ENCODE peak calls at places on chromosomes 7 and 10, in five cellular contexts. Y is AG09319, H is NAMALWA, P is myocyte, K is Panc1. S is an unnamed sample.
A peak's percentile ranks its signal among the peaks of the same experiment; 100 is the strongest.

GRCh38 chr7:151452141-151452571 is 12.2 kb upstream of the CRYGN start:
- DNase-seq in H (no peak), Y (no peak), P (no peak), K (no peak), S (no peak)

GRCh38 chr10:69483988-69484387 is 32.7 kb downstream of the TSPAN15 start:
- DNase-seq in P (peak; percentile 74), Y (no peak), H (no peak), K (no peak), S (no peak)

GRCh38 chr7:85770332-85770731 is 583.5 kb upstream of the SEMA3D start:
- DNase-seq in K (no peak), Y (peak; percentile 84), P (no peak), H (no peak), S (no peak)

GRCh38 chr7:3722396-3722846 is 421.4 kb downstream of the SDK1 start:
- DNase-seq in K (no peak), Y (no peak), H (peak; percentile 12), P (peak; percentile 89), S (no peak)

GRCh38 chr7:122225874-122226273 is 78.7 kb downstream of the FEZF1 start:
- DNase-seq in P (no peak), Y (no peak), K (no peak), H (no peak), S (no peak)

GRCh38 chr7:84688671-84689070 is 494.1 kb upstream of the SEMA3A start:
- DNase-seq in K (no peak), P (no peak), H (no peak), Y (no peak), S (no peak)

GRCh38 chr10:98074315-98074911 is 44.0 kb upstream of the CRTAC1 start:
- DNase-seq in P (peak; percentile 43), K (no peak), Y (no peak), H (peak; percentile 26), S (no peak)

GRCh38 chr10:104809288-104810090 is 168.4 kb downstream of the SORCS3 start:
- DNase-seq in P (peak; percentile 43), Y (no peak), K (no peak), H (no peak), S (no peak)

GRCh38 chr10:77030408-77030717 is 607.2 kb downstream of the KCNMA1 start:
- DNase-seq in Y (no peak), H (no peak), K (no peak), P (no peak), S (no peak)

GRCh38 chr10:1733720-1734119 is 3.6 kb downstream of the ADARB2 start:
- DNase-seq in P (no peak), H (no peak), Y (no peak), K (no peak), S (peak; percentile 37)

GRCh38 chr10:52256832-52257691 is 57.0 kb upstream of the DKK1 start:
- DNase-seq in K (no peak), P (no peak), Y (no peak), H (no peak), S (no peak)

GRCh38 chr7:157047148-157047547 is 36.7 kb upstream of the MNX1 start:
- DNase-seq in H (no peak), P (no peak), Y (no peak), K (no peak), S (no peak)

GRCh38 chr7:43077285-43077684 is 35.2 kb upstream of the HECW1 start:
- DNase-seq in H (no peak), K (no peak), P (no peak), Y (no peak), S (no peak)

GRCh38 chr7:30690011-30690410 is 7.8 kb upstream of the CRHR2 start:
- DNase-seq in Y (no peak), K (no peak), H (no peak), P (no peak), S (no peak)

GRCh38 chr10:113221756-113222168 is 271.7 kb downstream of the TCF7L2 start:
- DNase-seq in P (no peak), K (no peak), H (no peak), Y (no peak), S (no peak)

GRCh38 chr7:27339478-27339877 is 96.9 kb downstream of the EVX1 start:
- DNase-seq in P (no peak), H (peak; percentile 18), Y (no peak), K (no peak), S (no peak)

GRCh38 chr10:12622691-12623090 is 273.3 kb downstream of the CAMK1D start:
- DNase-seq in P (no peak), K (no peak), H (no peak), Y (no peak), S (no peak)

GRCh38 chr10:63236113-63236935 is 103.2 kb downstream of the NRBF2 start:
- DNase-seq in P (peak; percentile 74), Y (peak; percentile 60), K (peak; percentile 86), H (peak; percentile 66), S (no peak)

GRCh38 chr10:91672021-91672608 is 39.2 kb upstream of the PPP1R3C start:
- DNase-seq in H (no peak), Y (no peak), P (peak; percentile 86), K (no peak), S (no peak)

GRCh38 chr7:129354428-129355157 is 79.6 kb upstream of the STRIP2 start:
- DNase-seq in K (no peak), P (no peak), Y (no peak), H (no peak), S (no peak)

GRCh38 chr7:90961037-90961725 is 303.1 kb upstream of the FZD1 start:
- DNase-seq in K (no peak), Y (no peak), P (no peak), H (no peak), S (no peak)

GRCh38 chr7:23334482-23335056 is 35.4 kb downstream of the MALSU1 start:
- DNase-seq in K (peak; percentile 99), Y (peak; percentile 83), H (no peak), P (peak; percentile 80), S (no peak)

GRCh38 chr10:45282061-45282460 is 33.3 kb downstream of the OR13A1 start:
- DNase-seq in Y (no peak), H (no peak), K (no peak), P (no peak), S (no peak)

GRCh38 chr7:28207486-28208158 is 27.0 kb upstream of the JAZF1 start:
- DNase-seq in H (peak; percentile 37), Y (no peak), P (no peak), K (no peak), S (no peak)

GRCh38 chr10:43108951-43109350 is 29.3 kb upstream of the CSGALNACT2 start:
- DNase-seq in K (no peak), H (no peak), Y (no peak), P (no peak), S (no peak)

GRCh38 chr7:34083440-34083839 is 178.1 kb downstream of the BMPER start:
- DNase-seq in Y (no peak), H (no peak), P (no peak), K (no peak), S (no peak)

GRCh38 chr10:123891147-123892011 is at the start of gene CPXM2:
- DNase-seq in P (no peak), Y (no peak), H (no peak), K (no peak), S (no peak)

GRCh38 chr10:20289055-20289454 is 472.8 kb downstream of the PLXDC2 start:
- DNase-seq in H (no peak), P (no peak), K (no peak), Y (no peak), S (no peak)

GRCh38 chr10:109889867-109890266 is 33.4 kb downstream of the XPNPEP1 start:
- DNase-seq in H (no peak), K (no peak), Y (no peak), P (peak; percentile 81), S (no peak)

GRCh38 chr10:101260764-101261341 is 31.6 kb upstream of the LBX1 start:
- DNase-seq in H (no peak), Y (no peak), K (no peak), P (no peak), S (no peak)

GRCh38 chr7:50795253-50795652 is 12.6 kb upstream of the GRB10 start:
- DNase-seq in K (no peak), P (no peak), Y (no peak), H (no peak), S (no peak)

GRCh38 chr10:133565441-133566294 is at the start of gene SYCE1:
- DNase-seq in H (no peak), K (no peak), Y (no peak), P (no peak), S (no peak)

GRCh38 chr7:117937049-117937448 is 63.8 kb upstream of the CTTNBP2 start:
- DNase-seq in K (no peak), P (no peak), Y (no peak), H (no peak), S (no peak)

GRCh38 chr7:106217089-106217542 is 67.7 kb downstream of the NAMPT start:
- DNase-seq in K (peak; percentile 46), Y (no peak), P (peak; percentile 82), H (no peak), S (no peak)

GRCh38 chr10:88731296-88731695 is 25.2 kb downstream of the LIPK start:
- DNase-seq in K (no peak), H (peak; percentile 10), Y (no peak), P (no peak), S (no peak)

GRCh38 chr10:23826399-23826798 is 382.5 kb upstream of the KIAA1217 start:
- DNase-seq in P (peak; percentile 20), Y (no peak), H (peak; percentile 6), K (no peak), S (no peak)

GRCh38 chr7:99042957-99043356 is 101.0 kb downstream of the SMURF1 start:
- DNase-seq in K (no peak), P (no peak), Y (no peak), H (no peak), S (no peak)

S was measured in NCI-H526 treated with DMSO at 0.1 percent for 48 hours.